ENCODE peak calls at places on chromosome 10, in four cellular contexts. W is spleen, B is brain microvascular endothelial cell, E is HFF-Myc. C is an unnamed sample.

GRCh38 chr10:5932345-5932744 is 42.3 kb downstream of the FBH1 start:
- DNase-seq in W (no peak), B (no peak), E (no peak), C (no peak)

GRCh38 chr10:6239213-6239991 is 36.7 kb downstream of the PFKFB3 start:
- DNase-seq in W (no peak), B (peak; percentile 94), E (peak; percentile 99), C (peak; percentile 98)

GRCh38 chr10:43235070-43235900 is 31.6 kb downstream of the RASGEF1A start:
- DNase-seq in W (peak; percentile 63), B (no peak), E (no peak), C (no peak)

GRCh38 chr10:53153831-53154230 is 381.2 kb upstream of the MBL2 start:
- DNase-seq in W (no peak), B (no peak), E (no peak), C (no peak)

GRCh38 chr10:30600005-30600404 is 29.5 kb downstream of the LYZL2 start:
- DNase-seq in W (no peak), B (no peak), E (no peak), C (peak; percentile 12)

GRCh38 chr10:34964166-34964800 is 125.9 kb downstream of the CUL2 start:
- DNase-seq in W (peak; percentile 48), B (no peak), E (no peak), C (no peak)

GRCh38 chr10:13787015-13787421 is 200.3 kb downstream of the PRPF18 start:
- DNase-seq in W (peak; percentile 82), B (peak; percentile 91), E (no peak), C (no peak)

GRCh38 chr10:129914960-129915359 is 49.1 kb downstream of the EBF3 start:
- DNase-seq in W (peak; percentile 33), B (no peak), E (no peak), C (no peak)

GRCh38 chr10:128072941-128073615 is 53.1 kb downstream of the MKI67 start:
- DNase-seq in W (peak; percentile 72), B (no peak), E (no peak), C (no peak)

GRCh38 chr10:113534428-113534827 is 18.4 kb upstream of the HABP2 start:
- DNase-seq in W (no peak), B (no peak), E (no peak), C (no peak)

GRCh38 chr10:12806228-12807095 is 195.1 kb downstream of the CCDC3 start:
- DNase-seq in W (no peak), B (no peak), E (no peak), C (no peak)

GRCh38 chr10:77357611-77358010 is 280.0 kb downstream of the KCNMA1 start:
- DNase-seq in W (no peak), B (no peak), E (peak; percentile 46), C (peak; percentile 48)

GRCh38 chr10:22723343-22723779 is 9.0 kb upstream of the PIP4K2A start:
- DNase-seq in W (no peak), B (no peak), E (no peak), C (no peak)

GRCh38 chr10:77820349-77820748 is 106.2 kb downstream of the DLG5 start:
- DNase-seq in W (no peak), B (no peak), E (no peak), C (no peak)

GRCh38 chr10:101041252-101041761 is 10.3 kb downstream of the SFXN3 start:
- DNase-seq in W (peak; percentile 85), B (peak; percentile 79), E (no peak), C (peak; percentile 92)

GRCh38 chr10:122206471-122207065 is 64.5 kb upstream of the BTBD16 start:
- DNase-seq in W (no peak), B (peak; percentile 24), E (no peak), C (peak; percentile 36)

GRCh38 chr10:38094923-38095574 is 912 bp downstream of the ZNF37A start:
- DNase-seq in W (no peak), B (no peak), E (no peak), C (no peak)

GRCh38 chr10:124105045-124105444 is 11.6 kb upstream of the CHST15 start:
- DNase-seq in W (no peak), B (no peak), E (no peak), C (no peak)
- H3K4me3 ChIP-seq in W (no peak overlapping the region), B (no peak overlapping the region), E (no peak overlapping the region), C (no peak overlapping the region)

GRCh38 chr10:59807629-59808620 is 54.7 kb upstream of the MRLN start:
- DNase-seq in W (no peak), B (no peak), E (no peak), C (no peak)

GRCh38 chr10:59801171-59801570 is 47.9 kb upstream of the MRLN start:
- DNase-seq in W (no peak), B (no peak), E (no peak), C (no peak)

GRCh38 chr10:59803714-59804113 is 50.5 kb upstream of the MRLN start:
- DNase-seq in W (no peak), B (no peak), E (no peak), C (no peak)

GRCh38 chr10:59804220-59804619 is 51.0 kb upstream of the MRLN start:
- DNase-seq in W (no peak), B (no peak), E (no peak), C (no peak)

GRCh38 chr10:59805043-59805442 is 51.8 kb upstream of the MRLN start:
- DNase-seq in W (no peak), B (peak; percentile 11), E (no peak), C (no peak)
- TF ChIP-seq CTCF in W (peak; percentile 49), B (peak; percentile 69), E (peak; percentile 52), C (peak; percentile 41)

GRCh38 chr10:8052970-8053445 is 1.5 kb upstream of the GATA3 start:
- DNase-seq in W (no peak), B (no peak), E (no peak), C (no peak)
- H3K4me3 ChIP-seq in W (peak overlapping the region; percentile 65), B (no peak overlapping the region), E (no peak overlapping the region), C (no peak overlapping the region)

GRCh38 chr10:108439397-108439796 is 1274.9 kb upstream of the SORCS1 start:
- DNase-seq in W (no peak), B (no peak), E (no peak), C (peak; percentile 10)
- TF ChIP-seq CTCF in W (no peak), B (peak; percentile 24), E (no peak), C (no peak)

GRCh38 chr10:110076559-110077318 is 69.0 kb downstream of the ADD3 start:
- DNase-seq in W (no peak), B (peak; percentile 87), E (peak; percentile 45), C (peak; percentile 89)
- H3K4me3 ChIP-seq in W (peak overlapping the region; percentile 2), B (peak overlapping the region; percentile 12), E (no peak overlapping the region), C (peak overlapping the region; percentile 43)